ENCODE peak calls at places on chromosomes 7 and 10, in ten cellular contexts. D, H, W, T, N, R, C, I, F and O are unnamed samples.
A peak's percentile ranks its signal among the peaks of the same experiment; 100 is the strongest.

GRCh38 chr10:88234332-88234731 is 348.8 kb downstream of the RNLS start:
- DNase-seq in D (no peak), H (no peak), W (no peak), T (no peak), N (no peak), R (peak; percentile 35), C (no peak), I (no peak), F (no peak), O (no peak)

GRCh38 chr10:113337142-113337541 is 215.7 kb upstream of the HABP2 start:
- DNase-seq in D (no peak), H (no peak), W (no peak), T (no peak), N (no peak), R (no peak), C (no peak), I (no peak), F (no peak), O (peak; percentile 36)

GRCh38 chr10:16049775-16050174 is 189.5 kb upstream of the MINDY3 start:
- DNase-seq in D (no peak), H (no peak), W (no peak), T (no peak), N (no peak), R (no peak), C (no peak), I (no peak), F (no peak), O (no peak)

GRCh38 chr7:1432411-1433082 is 26.7 kb downstream of the MICALL2 start:
- DNase-seq in D (peak; percentile 24), H (peak; percentile 59), W (peak; percentile 69), T (peak; percentile 85), N (peak; percentile 80), R (peak; percentile 66), C (no peak), I (peak; percentile 67), F (no peak), O (peak; percentile 71)

GRCh38 chr7:156003220-156004162 is 191.2 kb upstream of the SHH start:
- DNase-seq in D (no peak), H (no peak), W (no peak), T (no peak), N (no peak), R (no peak), C (no peak), I (no peak), F (no peak), O (no peak)

GRCh38 chr7:14332155-14332554 is 342.7 kb upstream of the ETV1 start:
- DNase-seq in D (no peak), H (peak; percentile 65), W (no peak), T (peak; percentile 17), N (peak; percentile 4), R (peak; percentile 81), C (no peak), I (no peak), F (peak; percentile 3), O (peak; percentile 71)

GRCh38 chr7:158377800-158378623 is 209.6 kb downstream of the PTPRN2 start:
- DNase-seq in D (no peak), H (no peak), W (no peak), T (no peak), N (no peak), R (no peak), C (no peak), I (no peak), F (no peak), O (no peak)

GRCh38 chr10:132300582-132300981 is 7.2 kb downstream of the STK32C start:
- DNase-seq in D (no peak), H (no peak), W (no peak), T (no peak), N (no peak), R (no peak), C (no peak), I (peak; percentile 28), F (no peak), O (no peak)

GRCh38 chr10:3192856-3193635 is 20.5 kb upstream of the PITRM1 start:
- DNase-seq in D (no peak), H (peak; percentile 77), W (peak; percentile 53), T (peak; percentile 70), N (peak; percentile 81), R (peak; percentile 74), C (peak; percentile 55), I (peak; percentile 55), F (peak; percentile 13), O (peak; percentile 86)

GRCh38 chr10:130987401-130987800 is 324.1 kb downstream of the TCERG1L start:
- DNase-seq in D (no peak), H (no peak), W (no peak), T (no peak), N (no peak), R (no peak), C (no peak), I (no peak), F (no peak), O (no peak)

GRCh38 chr7:93902777-93903423 is 3.5 kb upstream of the GNGT1 start:
- DNase-seq in D (no peak), H (peak; percentile 89), W (peak; percentile 60), T (peak; percentile 75), N (peak; percentile 82), R (peak; percentile 90), C (no peak), I (no peak), F (no peak), O (peak; percentile 79)

GRCh38 chr7:110724811-110725210 is 366.1 kb upstream of the LRRN3 start:
- DNase-seq in D (no peak), H (no peak), W (no peak), T (no peak), N (no peak), R (no peak), C (no peak), I (no peak), F (no peak), O (no peak)

GRCh38 chr10:34178756-34179155 is 636.3 kb downstream of the PARD3 start:
- DNase-seq in D (no peak), H (no peak), W (no peak), T (no peak), N (no peak), R (no peak), C (no peak), I (no peak), F (no peak), O (no peak)

GRCh38 chr7:1757601-1758000 is 87.5 kb downstream of the ELFN1 start:
- DNase-seq in D (no peak), H (no peak), W (no peak), T (no peak), N (no peak), R (no peak), C (no peak), I (no peak), F (no peak), O (no peak)

GRCh38 chr10:125343118-125343752 is 182.9 kb upstream of the CTBP2 start:
- DNase-seq in D (peak; percentile 10), H (peak; percentile 50), W (peak; percentile 20), T (peak; percentile 66), N (peak; percentile 31), R (peak; percentile 33), C (no peak), I (no peak), F (no peak), O (peak; percentile 56)

GRCh38 chr7:159119851-159120539 is 24.7 kb downstream of the VIPR2 start:
- DNase-seq in D (no peak), H (no peak), W (no peak), T (no peak), N (no peak), R (no peak), C (no peak), I (no peak), F (no peak), O (no peak)

GRCh38 chr7:54904130-54904529 is 114.7 kb upstream of the EGFR start:
- DNase-seq in D (no peak), H (peak; percentile 55), W (no peak), T (no peak), N (no peak), R (peak; percentile 75), C (no peak), I (no peak), F (peak; percentile 98), O (peak; percentile 97)
- H3K4me3 ChIP-seq in D (no peak overlapping the region), H (no peak overlapping the region), W (no peak overlapping the region), T (no peak overlapping the region), N (no peak overlapping the region), R (no peak overlapping the region), C (no peak overlapping the region), I (no peak overlapping the region), F (no peak overlapping the region), O (no peak overlapping the region)

DNA sequence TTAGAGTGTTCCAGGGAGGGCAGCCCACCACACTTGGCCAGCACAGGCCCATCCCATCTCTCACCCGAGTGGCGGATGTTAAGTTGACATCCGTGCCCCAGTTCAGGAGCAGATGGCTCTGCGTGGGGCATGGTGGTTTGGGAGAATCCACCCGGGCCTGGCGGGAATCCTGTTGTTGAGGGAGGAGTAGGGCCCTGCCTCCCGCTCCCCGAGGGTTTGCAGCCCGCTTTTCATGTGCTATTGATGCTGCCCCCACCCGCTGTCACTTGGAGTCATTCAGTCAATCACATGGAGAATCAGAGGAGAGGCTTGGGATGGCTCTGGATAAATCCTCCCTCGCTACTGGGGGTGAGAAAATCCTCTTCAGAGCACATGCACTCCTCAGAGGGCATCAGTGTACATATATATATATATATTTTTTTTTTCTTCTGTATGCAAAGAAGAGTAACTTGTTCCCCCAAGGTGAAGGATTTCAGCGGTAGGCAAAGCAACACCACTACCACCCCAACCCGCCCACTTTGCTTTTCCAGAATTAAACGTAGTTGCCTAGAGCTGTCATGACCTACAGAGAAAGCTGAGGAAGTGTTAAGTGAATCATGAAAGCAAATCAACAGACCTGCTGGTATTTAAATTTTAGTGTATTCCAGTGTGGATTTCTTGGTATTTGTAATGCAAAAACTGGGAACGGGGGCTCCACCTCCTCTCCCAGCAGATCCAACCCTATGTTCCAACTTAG is 450.7 kb upstream of the GALNT17 start:
- DNase-seq in D (no peak), H (no peak), W (no peak), T (peak; percentile 50), N (no peak), R (no peak), C (no peak), I (no peak), F (no peak), O (no peak)
- H3K4me3 ChIP-seq in D (peak overlapping the region; percentile 15), H (no peak overlapping the region), W (peak overlapping the region; percentile 46), T (peak overlapping the region; percentile 44), N (no peak overlapping the region), R (no peak overlapping the region), C (no peak overlapping the region), I (no peak overlapping the region), F (peak overlapping the region; percentile 8), O (no peak overlapping the region)

GRCh38 chr10:70169011-70169410 is 1.3 kb downstream of the SAR1A start:
- DNase-seq in D (no peak), H (no peak), W (no peak), T (no peak), N (no peak), R (no peak), C (no peak), I (no peak), F (no peak), O (no peak)
- H3K4me3 ChIP-seq in D (peak overlapping the region; percentile 97), H (peak overlapping the region; percentile 99), W (peak overlapping the region; percentile 94), T (peak overlapping the region; percentile 91), N (peak overlapping the region; percentile 94), R (peak overlapping the region; percentile 92), C (peak overlapping the region; percentile 98), I (peak overlapping the region; percentile 91), F (peak overlapping the region; percentile 92), O (peak overlapping the region; percentile 100)

DNA sequence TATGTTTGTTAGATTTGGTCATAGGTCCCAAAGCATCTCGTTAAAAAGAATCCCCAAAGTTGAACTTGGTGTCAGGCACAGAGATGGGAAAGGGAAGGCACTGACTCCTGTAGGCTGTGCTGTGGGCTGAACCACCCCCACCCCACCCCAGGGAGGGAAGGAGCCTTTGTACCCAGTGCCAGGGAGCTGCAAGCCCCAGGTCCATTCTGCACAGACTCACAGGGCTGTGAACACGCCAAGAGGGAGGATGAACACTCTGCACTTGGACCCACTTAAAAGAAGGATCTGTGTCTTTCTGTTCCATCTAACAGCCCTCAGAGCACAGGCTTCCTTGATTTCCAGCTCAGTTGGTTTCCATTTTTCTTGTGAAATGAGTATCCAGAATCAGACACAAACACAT is 85.0 kb downstream of the GRB10 start:
- DNase-seq in D (no peak), H (no peak), W (no peak), T (no peak), N (no peak), R (no peak), C (no peak), I (no peak), F (no peak), O (no peak)
- H3K4me3 ChIP-seq in D (no peak overlapping the region), H (no peak overlapping the region), W (no peak overlapping the region), T (no peak overlapping the region), N (no peak overlapping the region), R (no peak overlapping the region), C (no peak overlapping the region), I (no peak overlapping the region), F (no peak overlapping the region), O (no peak overlapping the region)